ENCODE peak calls at places on chromosomes 16 and 17, in ten cellular contexts. A is suprapubic skin, U is fibroblast of lung, T is upper lobe of left lung, S is heart left ventricle, J is aorta, L is DND-41, F is right lobe of liver, Z is lung, C is stomach. D is an unnamed sample. For H3K4me1, the result is how much of the 10 kb centered on the place peaks cover.

GRCh38 chr17:48486557-48486956 is 44.3 kb downstream of the HOXB1 start:
- DNase-seq in S (no peak), J (peak), F (no peak), T (no peak), L (no peak), Z (no peak), U (peak), C (no peak), A (no peak), D (no peak)

GRCh38 chr16:64167851-64168770 is 953.8 kb downstream of the CDH11 start:
- DNase-seq in T (peak), U (no peak), S (no peak), Z (no peak), C (no peak), F (no peak), A (no peak), L (no peak), J (no peak), D (no peak)

GRCh38 chr16:64459821-64460220 is 662.0 kb downstream of the CDH11 start:
- DNase-seq in Z (no peak), A (no peak), S (peak), J (no peak), C (peak), F (no peak), T (no peak), L (no peak), U (peak), D (no peak)

GRCh38 chr17:61002316-61002736 is 324.7 kb downstream of the BCAS3 start:
- DNase-seq in F (no peak), J (no peak), S (no peak), Z (no peak), L (no peak), A (no peak), C (no peak), U (peak), T (no peak), D (no peak)

GRCh38 chr16:52812945-52813556 is 239.6 kb downstream of the CHD9NB start:
- DNase-seq in J (no peak), T (no peak), C (no peak), Z (no peak), A (no peak), L (no peak), U (peak), S (no peak), F (no peak), D (no peak)

GRCh38 chr16:51573191-51573590 is 422.1 kb upstream of the SALL1 start:
- DNase-seq in L (no peak), S (no peak), U (no peak), T (no peak), A (no peak), J (no peak), Z (no peak), F (no peak), C (no peak), D (no peak)

GRCh38 chr17:62968445-62968923 is 2.4 kb downstream of the TANC2 start:
- DNase-seq in Z (peak), T (no peak), L (peak), F (no peak), J (no peak), S (no peak), C (peak), U (peak), A (no peak), D (no peak)

GRCh38 chr16:138049-138417 is 440 bp downstream of the NPRL3 start:
- DNase-seq in S (peak), C (no peak), U (no peak), Z (no peak), T (peak), J (peak), A (no peak), F (no peak), L (peak), D (no peak)

GRCh38 chr16:69150146-69150865 is 17.9 kb downstream of the UTP4 start:
- DNase-seq in S (no peak), U (peak), J (no peak), F (peak), L (peak), A (no peak), Z (peak), C (peak), T (no peak), D (no peak)

GRCh38 chr16:13742929-13743328 is 177.0 kb upstream of the ERCC4 start:
- DNase-seq in S (no peak), Z (no peak), J (no peak), F (no peak), U (no peak), T (no peak), C (no peak), L (no peak), A (no peak), D (no peak)

GRCh38 chr17:40158438-40158837 is 18.1 kb downstream of the CASC3 start:
- DNase-seq in F (no peak), T (no peak), A (no peak), J (no peak), Z (no peak), S (no peak), U (no peak), L (no peak), C (no peak), D (no peak)

GRCh38 chr17:40153603-40154238 is 13.4 kb downstream of the CASC3 start:
- DNase-seq in C (no peak), J (no peak), T (no peak), A (no peak), Z (no peak), L (no peak), S (no peak), U (no peak), F (no peak), D (no peak)

GRCh38 chr17:40157972-40158371 is 17.6 kb downstream of the CASC3 start:
- DNase-seq in F (no peak), U (no peak), Z (no peak), A (no peak), J (no peak), C (no peak), T (no peak), L (no peak), S (no peak), D (no peak)

GRCh38 chr17:40159456-40159855 is 17.8 kb upstream of the RAPGEFL1 start:
- DNase-seq in L (no peak), F (no peak), C (no peak), A (no peak), U (no peak), S (no peak), J (no peak), Z (no peak), T (no peak), D (no peak)
- H3K27ac ChIP-seq in L (no peak), F (no peak), C (no peak), A (no peak), U (no peak), S (no peak), J (no peak), Z (no peak), T (no peak), D (no peak)

GRCh38 chr16:81551821-81552304 is 107.3 kb downstream of the CMIP start:
- DNase-seq in A (no peak), Z (no peak), U (peak), T (no peak), J (peak), L (no peak), F (peak), C (no peak), S (no peak), D (no peak)

GRCh38 chr16:81552743-81553079 is 108.1 kb downstream of the CMIP start:
- DNase-seq in J (peak), Z (no peak), U (no peak), S (no peak), L (no peak), C (no peak), A (no peak), F (no peak), T (no peak), D (no peak)

GRCh38 chr16:81553814-81554675 is 109.4 kb downstream of the CMIP start:
- DNase-seq in L (no peak), C (peak), A (no peak), J (peak), U (no peak), T (no peak), Z (no peak), S (no peak), F (no peak), D (no peak)

GRCh38 chr16:81554993-81555392 is 110.4 kb downstream of the CMIP start:
- DNase-seq in Z (no peak), J (peak), U (no peak), S (no peak), A (no peak), C (no peak), F (no peak), T (no peak), L (no peak), D (no peak)

GRCh38 chr16:81553080-81553813 is 108.6 kb downstream of the CMIP start:
- DNase-seq in T (no peak), J (peak), S (no peak), L (no peak), C (peak), U (no peak), F (peak), Z (no peak), A (no peak), D (no peak)
- H3K4me1 ChIP-seq in T (under half), J (under half), S (under half), L (under half), C (half or more), U (under half), F (under half), Z (under half), A (half or more), D (under half)

DNA sequence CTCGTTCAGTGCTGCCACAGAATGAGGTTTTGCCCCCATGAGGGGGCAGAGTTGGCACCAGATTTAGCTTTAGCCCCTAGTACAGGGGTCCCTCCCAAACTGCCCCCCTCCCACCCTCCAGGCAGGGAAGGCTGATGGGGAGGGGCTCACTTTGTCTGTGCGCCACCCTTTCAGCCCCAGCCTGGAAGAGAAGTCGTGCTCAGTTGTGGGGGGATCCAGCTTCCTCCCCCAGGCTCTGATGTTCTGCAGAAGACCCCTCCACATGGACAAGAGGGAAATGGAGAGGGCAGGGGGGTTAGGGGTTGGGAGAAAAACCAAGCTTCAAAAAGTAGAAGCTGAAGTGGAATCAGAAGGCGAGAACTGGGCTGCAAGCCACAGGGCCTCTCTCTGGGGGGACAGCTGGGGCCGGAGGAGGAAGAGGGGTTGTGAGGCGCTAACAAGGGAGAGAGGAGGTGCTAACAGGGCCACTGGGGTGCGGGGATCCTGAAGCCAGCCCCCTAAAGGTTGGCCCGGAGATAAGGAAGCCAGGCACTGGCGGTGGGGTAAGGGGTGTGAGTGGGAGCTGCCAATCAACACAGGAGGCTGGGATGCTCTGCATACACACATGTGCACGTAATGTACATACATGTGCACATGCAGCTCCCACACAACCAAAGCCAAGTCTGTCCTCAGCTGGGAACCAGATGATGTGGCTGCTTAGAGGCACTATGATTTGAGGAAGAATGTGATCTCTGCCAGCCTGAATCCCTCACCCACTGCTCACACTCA is 7.0 kb upstream of the TMEM92 start:
- DNase-seq in Z (peak), J (peak), S (no peak), U (peak), L (no peak), C (no peak), F (no peak), T (no peak), A (peak), D (no peak)
- H3K27ac ChIP-seq in Z (no peak), J (no peak), S (no peak), U (peak), L (no peak), C (no peak), F (no peak), T (peak), A (peak), D (no peak)

GRCh38 chr16:89360760-89361435 is 129.5 kb downstream of the ANKRD11 start:
- DNase-seq in Z (no peak), C (peak), J (peak), F (no peak), A (no peak), L (peak), U (no peak), T (no peak), S (no peak), D (no peak)

GRCh38 chr16:89363621-89364393 is 126.6 kb downstream of the ANKRD11 start:
- DNase-seq in J (peak), A (no peak), L (peak), C (peak), Z (peak), T (no peak), U (peak), S (no peak), F (no peak), D (no peak)

GRCh38 chr16:89359296-89360147 is 130.8 kb downstream of the ANKRD11 start:
- DNase-seq in F (no peak), T (no peak), C (no peak), J (peak), A (no peak), S (no peak), Z (no peak), L (peak), U (no peak), D (no peak)

GRCh38 chr16:89364603-89365002 is 125.8 kb downstream of the ANKRD11 start:
- DNase-seq in U (peak), S (no peak), F (peak), C (peak), A (no peak), Z (no peak), J (no peak), L (no peak), T (no peak), D (no peak)

DNA sequence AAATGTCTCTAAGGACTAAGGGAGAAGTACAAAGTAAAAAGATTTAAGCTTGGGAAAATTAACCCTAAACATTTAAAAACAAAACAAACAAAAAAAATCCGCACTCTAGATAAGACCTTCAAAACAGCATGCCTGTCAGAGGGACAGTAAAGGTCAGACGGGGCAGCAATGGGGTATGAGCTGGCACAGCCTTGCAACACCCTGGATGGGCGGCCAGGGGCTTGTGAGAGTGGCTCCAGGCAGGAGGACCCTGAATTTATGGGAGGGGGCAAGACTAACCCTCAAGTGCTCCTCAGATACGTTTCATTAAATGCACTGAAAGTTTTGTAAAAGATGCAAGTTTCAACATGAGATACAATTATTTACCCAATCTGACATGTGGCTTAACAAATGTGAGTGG is 128.6 kb downstream of the ANKRD11 start:
- DNase-seq in A (no peak), U (no peak), F (no peak), Z (no peak), L (no peak), S (no peak), T (no peak), C (no peak), J (no peak), D (no peak)
- H3K4me1 ChIP-seq in A (half or more), U (under half), F (under half), Z (under half), L (half or more), S (under half), T (half or more), C (half or more), J (under half), D (half or more)

DNA sequence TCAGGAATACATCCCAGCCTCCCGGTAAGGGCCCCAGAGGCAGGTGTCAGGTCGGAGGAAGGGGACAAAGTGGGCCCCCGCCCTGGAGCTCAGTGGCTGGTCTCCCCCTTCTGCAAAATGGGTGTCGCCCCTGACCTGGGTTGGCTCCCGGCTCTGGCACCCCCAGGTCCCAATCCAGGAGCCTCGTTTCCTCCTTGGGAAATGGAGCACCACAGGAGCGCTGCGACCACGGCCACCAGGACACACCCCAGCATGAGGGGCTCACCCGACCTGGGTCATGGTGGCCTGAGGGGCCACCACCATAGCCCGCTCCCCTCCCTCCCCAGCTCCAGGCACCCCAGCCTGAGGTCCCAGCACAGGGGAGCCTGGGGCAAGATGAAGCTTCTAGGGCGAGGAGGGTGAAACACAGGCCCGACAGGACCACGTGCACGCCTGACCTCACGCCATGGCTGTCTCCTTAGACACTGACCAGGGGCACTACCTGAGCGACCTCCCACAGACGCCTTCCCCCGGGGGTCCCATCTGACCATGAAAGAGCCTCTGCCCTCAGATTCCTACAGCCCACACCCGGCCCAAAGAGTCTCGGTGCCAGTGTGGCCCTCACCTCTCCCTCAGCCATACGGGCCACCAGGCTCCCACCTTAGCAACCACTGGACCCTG is 11.8 kb downstream of the BCAR1 start:
- DNase-seq in L (no peak), Z (no peak), F (no peak), T (no peak), C (no peak), S (peak), U (no peak), A (peak), J (no peak), D (no peak)
- H3K27ac ChIP-seq in L (no peak), Z (peak), F (no peak), T (peak), C (peak), S (peak), U (peak), A (peak), J (peak), D (peak)

GRCh38 chr16:47925811-47926460 is 229.9 kb downstream of the ABCC12 start:
- DNase-seq in J (no peak), F (no peak), L (no peak), U (no peak), Z (no peak), T (no peak), S (no peak), C (no peak), A (no peak), D (peak)

GRCh38 chr16:47927330-47927729 is 228.5 kb downstream of the ABCC12 start:
- DNase-seq in T (no peak), U (no peak), C (no peak), J (no peak), F (no peak), Z (no peak), L (no peak), S (no peak), A (no peak), D (no peak)

GRCh38 chr16:47924950-47925349 is 230.8 kb downstream of the ABCC12 start:
- DNase-seq in J (no peak), L (no peak), A (no peak), C (no peak), S (no peak), T (no peak), F (no peak), U (no peak), Z (no peak), D (peak)

GRCh38 chr16:47928008-47928407 is 227.8 kb downstream of the ABCC12 start:
- DNase-seq in C (no peak), J (no peak), U (no peak), T (no peak), S (no peak), A (no peak), Z (no peak), L (no peak), F (no peak), D (no peak)
- H3K4me1 ChIP-seq in C (under half), J (under half), U (under half), T (under half), S (under half), A (under half), Z (under half), L (under half), F (under half), D (under half)

GRCh38 chr16:19805459-19806160 is 79.0 kb downstream of the GPRC5B start:
- DNase-seq in F (no peak), T (no peak), Z (no peak), J (no peak), A (no peak), U (no peak), S (no peak), C (no peak), L (no peak), D (no peak)
- H3K27ac ChIP-seq in F (no peak), T (no peak), Z (no peak), J (no peak), A (no peak), U (no peak), S (peak), C (peak), L (peak), D (no peak)

DNA sequence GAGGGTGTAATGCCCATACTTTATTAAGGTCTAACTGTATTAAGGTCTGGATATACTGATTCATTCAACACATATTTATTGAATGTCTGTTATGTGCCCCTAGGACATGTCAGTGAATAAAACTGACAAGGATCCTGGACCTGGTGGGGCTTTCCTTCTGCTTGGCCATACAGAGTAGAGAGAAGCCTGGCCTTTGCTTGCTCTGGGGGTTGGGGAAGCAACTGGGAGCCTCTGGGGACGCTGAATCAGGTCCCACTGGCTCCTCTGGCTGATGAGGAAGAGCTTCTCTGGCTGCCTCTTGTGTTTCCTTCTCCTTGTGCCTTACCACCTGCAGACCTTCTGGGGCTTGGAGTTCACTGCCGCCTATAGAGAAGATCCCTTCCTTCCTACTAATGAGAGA is 49.6 kb downstream of the MSI2 start:
- DNase-seq in U (no peak), J (no peak), A (no peak), L (no peak), C (no peak), Z (no peak), T (no peak), S (no peak), F (no peak), D (no peak)
- H3K4me1 ChIP-seq in U (under half), J (under half), A (under half), L (under half), C (under half), Z (under half), T (under half), S (under half), F (under half), D (under half)

D was measured in esophagus muscularis mucosa.